ENCODE peak calls at places on chromosomes 2 and 18, in seven cellular contexts. L is NCI-H510A treated with DMSO at 0.1 percent for 48 hours, M is IMR-90, E is NCI-H526, K is colonic mucosa, X is occipital lobe, A is NCI-H2081. F is an unnamed sample.

GRCh38 chr2:20184067-20184938 is 40.6 kb downstream of the SDC1 start:
- DNase-seq in A (no peak), K (no peak), M (peak), X (no peak), E (no peak), L (peak), F (no peak)

GRCh38 chr2:11778923-11779757 is 32.7 kb downstream of the LPIN1 start:
- DNase-seq in E (no peak), X (peak), K (peak), A (peak), L (peak), M (peak), F (peak)

GRCh38 chr2:164826293-164827243 is 15.1 kb downstream of the COBLL1 start:
- DNase-seq in L (peak), M (peak), K (peak), E (no peak), A (peak), X (no peak), F (no peak)

GRCh38 chr2:201697899-201698298 is 545 bp downstream of the MPP4 start:
- DNase-seq in E (no peak), X (no peak), L (no peak), A (no peak), M (peak), K (no peak), F (no peak)

GRCh38 chr2:219542931-219543595 is 546 bp downstream of the CHPF start:
- DNase-seq in L (no peak), K (peak), X (peak), M (peak), E (no peak), A (peak), F (peak)

GRCh38 chr2:134406716-134407115 is 152.8 kb downstream of the MGAT5 start:
- DNase-seq in X (no peak), M (no peak), K (no peak), E (no peak), L (no peak), A (no peak), F (no peak)

GRCh38 chr18:49537232-49537876 is 24.5 kb upstream of the LIPG start:
- DNase-seq in M (no peak), X (no peak), K (no peak), L (no peak), E (no peak), A (no peak), F (no peak)

GRCh38 chr2:56008661-56009411 is 85.3 kb upstream of the EFEMP1 start:
- DNase-seq in L (peak), A (peak), E (peak), X (peak), M (peak), K (peak), F (no peak)

GRCh38 chr2:33425660-33426059 is 50.8 kb upstream of the RASGRP3 start:
- DNase-seq in M (peak), K (no peak), A (no peak), E (no peak), L (no peak), X (no peak), F (no peak)

GRCh38 chr2:100844514-100844913 is 24.6 kb downstream of the NPAS2 start:
- DNase-seq in A (no peak), L (no peak), K (no peak), E (no peak), M (peak), X (no peak), F (no peak)

GRCh38 chr18:79490593-79491551 is 95.1 kb downstream of the NFATC1 start:
- DNase-seq in E (no peak), K (no peak), M (no peak), X (no peak), A (no peak), L (no peak), F (no peak)

GRCh38 chr2:58959996-58960395 is 718.9 kb upstream of the FANCL start:
- DNase-seq in A (no peak), L (no peak), E (no peak), K (no peak), X (no peak), M (no peak), F (no peak)

GRCh38 chr2:12502759-12503158 is 214.0 kb upstream of the TRIB2 start:
- DNase-seq in X (no peak), E (no peak), L (no peak), K (no peak), A (no peak), M (peak), F (no peak)

GRCh38 chr2:236530512-236530911 is 39.1 kb upstream of the ACKR3 start:
- DNase-seq in L (no peak), E (no peak), X (no peak), K (no peak), A (no peak), M (no peak), F (no peak)

GRCh38 chr2:70002241-70002896 is 40.9 kb upstream of the ASPRV1 start:
- DNase-seq in A (no peak), K (no peak), L (no peak), E (no peak), X (no peak), M (no peak), F (no peak)

GRCh38 chr2:137776697-137777096 is 187.6 kb upstream of the HNMT start:
- DNase-seq in L (no peak), A (no peak), M (no peak), X (no peak), E (no peak), K (no peak), F (no peak)

GRCh38 chr2:230796280-230796862 is 68.4 kb upstream of the ITM2C start:
- DNase-seq in A (no peak), M (peak), L (no peak), E (no peak), X (no peak), K (no peak), F (no peak)

GRCh38 chr18:57466307-57466706 is 31.1 kb downstream of the ONECUT2 start:
- DNase-seq in A (no peak), K (no peak), L (peak), M (no peak), X (no peak), E (no peak), F (no peak)

GRCh38 chr18:12839526-12840196 is 44.4 kb downstream of the PTPN2 start:
- DNase-seq in K (no peak), X (no peak), A (no peak), E (no peak), L (no peak), M (no peak), F (peak)

GRCh38 chr2:81658227-81658626 is 1353.7 kb upstream of the LRRTM1 start:
- DNase-seq in X (no peak), M (peak), L (no peak), A (no peak), E (no peak), K (no peak), F (no peak)

GRCh38 chr2:204251977-204252376 is 293.3 kb upstream of the PARD3B start:
- DNase-seq in E (no peak), M (no peak), K (no peak), A (no peak), X (no peak), L (no peak), F (no peak)

GRCh38 chr2:228875152-228875875 is 395.8 kb downstream of the PID1 start:
- DNase-seq in X (no peak), A (no peak), M (no peak), K (no peak), L (no peak), E (no peak), F (no peak)

GRCh38 chr2:12006841-12007240 is 260.4 kb downstream of the LPIN1 start:
- DNase-seq in L (no peak), X (no peak), K (no peak), E (no peak), M (peak), A (no peak), F (no peak)

F was measured in naive B cell.